ENCODE peak calls at places on chromosomes 7 and 10, in six cellular contexts. I is T-helper 9 cell, U is lower lobe of right lung, Y is epithelial cell of esophagus, F is colonic mucosa, T is fibroblast of the aortic adventitia. X is an unnamed sample.

GRCh38 chr7:84058311-84059076 is 136.1 kb downstream of the SEMA3A start:
- DNase-seq in F (no peak), T (peak; percentile 61), I (no peak), Y (peak; percentile 76), U (no peak), X (no peak)

GRCh38 chr10:71347587-71348395 is 28.7 kb downstream of the SLC29A3 start:
- DNase-seq in T (no peak), U (no peak), I (no peak), F (peak; percentile 71), Y (no peak), X (no peak)

GRCh38 chr7:129134356-129134972 is 10.0 kb upstream of the TSPAN33 start:
- DNase-seq in T (no peak), Y (peak; percentile 84), U (no peak), F (no peak), I (no peak), X (no peak)

GRCh38 chr10:49679480-49679893 is at the start of gene C10orf53:
- DNase-seq in I (no peak), T (peak; percentile 16), F (peak; percentile 43), U (peak; percentile 47), Y (peak; percentile 62), X (no peak)

GRCh38 chr10:60414877-60415585 is 25.4 kb upstream of the ANK3 start:
- DNase-seq in F (no peak), I (no peak), T (peak; percentile 87), U (no peak), Y (peak; percentile 85), X (no peak)

GRCh38 chr10:123057968-123058367 is 49.2 kb downstream of the ACADSB start:
- DNase-seq in I (no peak), Y (no peak), U (no peak), T (no peak), F (no peak), X (no peak)

GRCh38 chr7:43694399-43694748 is 34.9 kb downstream of the COA1 start:
- DNase-seq in U (no peak), F (no peak), I (no peak), Y (peak; percentile 63), T (peak; percentile 88), X (no peak)

GRCh38 chr7:131225619-131226101 is 102.0 kb upstream of the MKLN1 start:
- DNase-seq in F (peak; percentile 84), Y (no peak), T (peak; percentile 92), I (no peak), U (peak; percentile 68), X (no peak)

GRCh38 chr10:107732045-107732444 is 567.5 kb upstream of the SORCS1 start:
- DNase-seq in Y (no peak), T (no peak), I (no peak), F (no peak), U (no peak), X (no peak)

GRCh38 chr7:128082431-128082830 is 51.2 kb upstream of the LRRC4 start:
- DNase-seq in I (no peak), Y (no peak), F (no peak), T (no peak), U (no peak), X (no peak)

GRCh38 chr10:122487231-122487765 is 25.9 kb downstream of the HTRA1 start:
- DNase-seq in T (no peak), Y (peak; percentile 50), I (no peak), U (no peak), F (no peak), X (no peak)

GRCh38 chr7:23967949-23968599 is 258.1 kb downstream of the STK31 start:
- DNase-seq in F (no peak), T (no peak), Y (no peak), U (no peak), I (no peak), X (no peak)

GRCh38 chr7:18126274-18126673 is 98.6 kb upstream of the PRPS1L1 start:
- DNase-seq in I (no peak), Y (peak; percentile 64), T (no peak), U (no peak), F (no peak), X (no peak)

GRCh38 chr7:98027342-98028033 is 37.5 kb upstream of the OCM2 start:
- DNase-seq in Y (no peak), I (no peak), T (no peak), U (no peak), F (no peak), X (no peak)

GRCh38 chr7:36152756-36153570 is at the start of gene EEPD1:
- DNase-seq in T (peak; percentile 98), I (peak; percentile 100), U (peak; percentile 100), Y (peak; percentile 100), F (peak; percentile 100), X (peak; percentile 100)

GRCh38 chr10:60162631-60163030 is 227.0 kb downstream of the ANK3 start:
- DNase-seq in T (no peak), F (no peak), Y (no peak), I (no peak), U (no peak), X (no peak)

X was measured in T follicular helper cell.